ENCODE peak calls at places on chromosome 1, in ten cellular contexts. Z is A549; B is OCI-LY7; K is stimulated activated CD4-positive, alpha-beta T cell treated with anti-CD3 and anti-CD28 coated beads, Interleukin-1b, Interleukin-23, amount 100 ng/mL, for 4 hours; P is PC-9; U is adrenal gland; Y is stimulated activated CD8-positive, alpha-beta memory T cell treated with anti-CD3 and anti-CD28 coated beads, Interleukin-4, amount 100 ng/mL, for 4 hours; O is myocyte; Q is GM19239; G is NCI-H748 treated with DMSO at 0.1 percent for 48 hours. L is an unnamed sample.

GRCh38 chr1:39076127-39076798 is 50.1 kb downstream of the NDUFS5 start:
- DNase-seq in Z (no peak), B (no peak), K (no peak), P (no peak), U (peak; percentile 93), Y (no peak), O (peak; percentile 32), Q (no peak), G (no peak), L (no peak)

GRCh38 chr1:100502052-100502792 is 35.7 kb upstream of the GPR88 start:
- DNase-seq in Z (peak; percentile 5), B (no peak), K (no peak), P (no peak), U (no peak), Y (no peak), O (no peak), Q (no peak), G (peak; percentile 49), L (peak; percentile 6)

GRCh38 chr1:29524285-29525065 is 288.2 kb downstream of the PTPRU start:
- DNase-seq in Z (no peak), B (no peak), K (no peak), P (no peak), U (no peak), Y (no peak), O (no peak), Q (no peak), G (no peak), L (no peak)

GRCh38 chr1:40901886-40902633 is 39.9 kb upstream of the CITED4 start:
- DNase-seq in Z (peak; percentile 55), B (no peak), K (no peak), P (peak; percentile 71), U (no peak), Y (no peak), O (peak; percentile 61), Q (no peak), G (no peak), L (no peak)

GRCh38 chr1:61839702-61840101 is 97.4 kb downstream of the PATJ start:
- DNase-seq in Z (no peak), B (no peak), K (no peak), P (no peak), U (no peak), Y (no peak), O (peak; percentile 48), Q (no peak), G (no peak), L (no peak)

GRCh38 chr1:22854688-22855565 is 117.7 kb downstream of the LACTBL1 start:
- DNase-seq in Z (no peak), B (peak; percentile 62), K (no peak), P (no peak), U (no peak), Y (no peak), O (no peak), Q (peak; percentile 17), G (no peak), L (no peak)

GRCh38 chr1:235442788-235443429 is 61.3 kb downstream of the B3GALNT2 start:
- DNase-seq in Z (peak; percentile 62), B (no peak), K (no peak), P (peak; percentile 3), U (no peak), Y (no peak), O (peak; percentile 69), Q (no peak), G (no peak), L (no peak)

GRCh38 chr1:10760566-10761502 is 35.6 kb downstream of the CASZ1 start:
- DNase-seq in Z (no peak), B (no peak), K (no peak), P (no peak), U (no peak), Y (no peak), O (peak; percentile 69), Q (no peak), G (no peak), L (no peak)

GRCh38 chr1:61120307-61120840 is 38.0 kb downstream of the NFIA start:
- DNase-seq in Z (no peak), B (no peak), K (no peak), P (no peak), U (no peak), Y (no peak), O (no peak), Q (no peak), G (no peak), L (no peak)

GRCh38 chr1:201022824-201023516 is 544 bp downstream of the KIF21B start:
- DNase-seq in Z (no peak), B (peak; percentile 70), K (no peak), P (no peak), U (no peak), Y (no peak), O (no peak), Q (no peak), G (no peak), L (peak; percentile 51)

GRCh38 chr1:208631057-208631456 is 386.9 kb upstream of the PLXNA2 start:
- DNase-seq in Z (no peak), B (no peak), K (no peak), P (no peak), U (no peak), Y (no peak), O (no peak), Q (no peak), G (no peak), L (no peak)

L was measured in NCI-H146.